ENCODE peak calls at places on chromosomes 16 and 17, in four cellular contexts. D is fibroblast of mammary gland, G is Calu3, W is body of pancreas. O is an unnamed sample.

GRCh38 chr16:50814043-50814442 is 72.2 kb downstream of the CYLD start:
- DNase-seq in D (no peak), G (no peak), W (no peak), O (no peak)

GRCh38 chr17:20735796-20736195 is 156.3 kb downstream of the CDRT15L2 start:
- DNase-seq in D (no peak), G (no peak), W (no peak), O (no peak)

GRCh38 chr17:50935201-50936124 is 69.3 kb upstream of the TOB1 start:
- DNase-seq in D (no peak), G (peak), W (peak), O (no peak)

GRCh38 chr16:68417711-68418301 is 30.5 kb downstream of the SMPD3 start:
- DNase-seq in D (no peak), G (peak), W (peak), O (peak)

GRCh38 chr17:79797492-79798295 is 817 bp upstream of the CBX8 start:
- DNase-seq in D (no peak), G (no peak), W (no peak), O (peak)

GRCh38 chr17:12070561-12070960 is 49.9 kb downstream of the MAP2K4 start:
- DNase-seq in D (peak), G (no peak), W (no peak), O (no peak)

GRCh38 chr16:29862383-29862883 is 593 bp downstream of the CDIPT start:
- DNase-seq in D (no peak), G (peak), W (no peak), O (no peak)

GRCh38 chr16:80580109-80580832 is 39.5 kb downstream of the DYNLRB2 start:
- DNase-seq in D (peak), G (no peak), W (no peak), O (peak)

GRCh38 chr17:2975469-2975958 is 87.9 kb downstream of the OR1D5 start:
- DNase-seq in D (peak), G (peak), W (no peak), O (no peak)

GRCh38 chr17:17679748-17680147 is 1.5 kb upstream of the RAI1 start:
- DNase-seq in D (no peak), G (no peak), W (no peak), O (no peak)

GRCh38 chr16:53465606-53466290 is 31.5 kb downstream of the RBL2 start:
- DNase-seq in D (peak), G (peak), W (peak), O (no peak)

GRCh38 chr17:82120148-82120547 is 22.1 kb upstream of the FASN start:
- DNase-seq in D (peak), G (no peak), W (no peak), O (no peak)

GRCh38 chr17:49457564-49458535 is 37.2 kb upstream of the NGFR start:
- DNase-seq in D (no peak), G (no peak), W (no peak), O (no peak)

GRCh38 chr16:54397838-54398237 is 111.3 kb upstream of the IRX3 start:
- DNase-seq in D (no peak), G (no peak), W (no peak), O (no peak)

GRCh38 chr17:17416007-17416399 is 60.8 kb upstream of the MED9 start:
- DNase-seq in D (peak), G (peak), W (no peak), O (peak)

GRCh38 chr16:7967986-7968509 is 622.3 kb downstream of the TMEM114 start:
- DNase-seq in D (no peak), G (no peak), W (no peak), O (no peak)

GRCh38 chr16:67040906-67041305 is 12.0 kb downstream of the CBFB start:
- DNase-seq in D (peak), G (no peak), W (no peak), O (no peak)

GRCh38 chr16:82063456-82064082 is 28.5 kb downstream of the HSD17B2 start:
- DNase-seq in D (no peak), G (no peak), W (no peak), O (no peak)

GRCh38 chr17:53979991-53980390 is 157.3 kb downstream of the KIF2B start:
- DNase-seq in D (no peak), G (no peak), W (no peak), O (no peak)

GRCh38 chr16:79798416-79799053 is 198.0 kb upstream of the MAF start:
- DNase-seq in D (no peak), G (no peak), W (no peak), O (no peak)

GRCh38 chr17:16283705-16284104 is 66.7 kb downstream of the PIGL start:
- DNase-seq in D (peak), G (no peak), W (no peak), O (no peak)

GRCh38 chr16:30992931-30993816 is 8.2 kb downstream of the HSD3B7 start:
- DNase-seq in D (no peak), G (no peak), W (no peak), O (no peak)

GRCh38 chr17:43671075-43671692 is 9.5 kb upstream of the MEOX1 start:
- DNase-seq in D (peak), G (no peak), W (no peak), O (no peak)

GRCh38 chr17:6786618-6787017 is 10.6 kb downstream of the FBXO39 start:
- DNase-seq in D (peak), G (no peak), W (no peak), O (no peak)

GRCh38 chr17:4249452-4250029 is 14.2 kb downstream of the ANKFY1 start:
- DNase-seq in D (peak), G (peak), W (no peak), O (peak)

GRCh38 chr17:29838961-29839360 is 91.1 kb downstream of the SSH2 start:
- DNase-seq in D (no peak), G (peak), W (no peak), O (no peak)

GRCh38 chr16:87017388-87018012 is 299.7 kb downstream of the C16orf95 start:
- DNase-seq in D (peak), G (peak), W (no peak), O (no peak)

GRCh38 chr17:1188812-1189211 is 9.0 kb upstream of the ABR start:
- DNase-seq in D (peak), G (no peak), W (peak), O (no peak)

GRCh38 chr17:78120971-78121800 is 7.4 kb downstream of the TMC6 start:
- DNase-seq in D (no peak), G (no peak), W (no peak), O (no peak)

GRCh38 chr17:48258317-48258716 is 150.8 kb downstream of the SNX11 start:
- DNase-seq in D (no peak), G (no peak), W (no peak), O (no peak)

GRCh38 chr17:48259710-48260291 is 152.2 kb downstream of the SNX11 start:
- DNase-seq in D (peak), G (peak), W (peak), O (no peak)

GRCh38 chr17:48261297-48261880 is 153.8 kb downstream of the SNX11 start:
- DNase-seq in D (peak), G (peak), W (no peak), O (no peak)

DNA sequence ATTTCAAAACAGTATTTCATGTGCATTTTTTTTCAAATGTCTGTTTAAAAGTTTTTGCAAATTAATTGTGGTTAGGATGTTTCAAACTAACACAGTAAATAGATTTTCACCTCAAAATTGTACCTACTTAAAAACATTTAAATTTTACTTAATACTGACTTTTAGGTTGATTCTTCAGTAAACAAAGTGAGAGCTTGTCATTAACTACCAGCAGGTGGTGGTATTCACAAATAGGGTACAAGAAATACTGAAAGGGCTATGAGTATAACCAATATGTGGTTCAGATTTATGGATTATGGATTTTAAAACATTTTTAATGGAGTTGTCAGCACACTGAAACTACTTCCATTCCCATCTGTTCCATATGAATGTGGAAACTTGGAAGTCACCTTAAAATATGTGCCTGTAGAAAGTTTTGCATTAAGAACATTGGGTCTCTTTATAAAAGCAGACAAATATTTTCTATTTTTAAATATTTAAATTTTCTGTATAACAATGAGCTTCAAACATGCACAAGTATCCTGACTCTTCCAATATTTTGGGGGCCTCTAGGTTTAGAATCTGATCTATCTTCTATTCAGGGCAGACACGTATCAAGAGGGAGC is 155.5 kb downstream of the SNX11 start:
- DNase-seq in D (peak), G (no peak), W (no peak), O (peak)
- TF ChIP-seq CTCF in D (peak), G (peak), W (peak), O (peak)

DNA sequence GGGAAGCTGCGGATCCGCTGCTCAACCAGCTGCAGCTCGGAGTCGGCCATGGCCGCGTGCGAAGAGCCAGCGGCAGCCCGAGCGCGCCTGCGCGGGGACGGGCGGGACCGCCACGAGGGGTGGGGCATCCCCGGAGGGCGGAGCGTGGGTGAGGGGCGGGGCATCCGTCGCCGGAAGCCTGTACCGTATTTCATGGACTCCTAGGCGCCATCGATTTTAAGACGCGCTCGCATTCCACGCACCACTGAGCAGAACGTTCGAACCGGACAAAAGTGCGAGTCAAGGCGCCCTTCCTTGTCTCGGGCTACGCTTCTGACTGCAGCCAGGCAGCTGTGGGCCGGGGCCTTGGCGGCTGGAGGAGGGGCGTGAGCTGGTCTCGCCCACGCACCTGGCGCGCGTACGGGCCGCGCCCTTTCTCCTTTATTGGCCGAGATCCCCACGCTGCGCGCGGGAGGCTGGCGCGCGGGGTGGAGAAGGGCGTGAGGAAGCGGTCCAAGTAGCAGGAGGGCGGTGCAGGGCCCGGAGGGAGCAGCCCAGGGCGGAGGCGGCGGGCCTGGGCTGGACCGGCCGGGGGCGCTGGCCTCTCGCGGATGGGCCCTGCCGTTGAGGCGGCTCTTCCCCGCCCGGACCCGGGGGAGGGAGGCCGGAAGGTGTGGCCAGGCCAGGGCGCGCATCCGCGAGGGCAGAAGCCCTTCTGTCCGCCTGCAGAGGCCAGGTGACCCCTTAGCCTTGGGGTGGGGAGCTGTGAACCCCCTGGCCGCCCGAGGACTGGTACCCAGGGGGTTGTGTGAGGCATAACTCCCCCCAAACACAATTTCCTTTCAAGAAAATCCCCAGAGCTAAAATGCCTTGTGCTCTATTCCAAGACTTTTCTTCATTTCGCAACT is at the start of gene APRT:
- DNase-seq in D (peak), G (peak), W (peak), O (peak)
- TF ChIP-seq CTCF in D (no peak), G (no peak), W (no peak), O (peak)

GRCh38 chr16:1929105-1929504 is 10.9 kb upstream of the HS3ST6 start:
- DNase-seq in D (peak), G (no peak), W (no peak), O (no peak)

GRCh38 chr16:1933097-1933661 is 9.8 kb downstream of the MSRB1 start:
- DNase-seq in D (no peak), G (no peak), W (no peak), O (no peak)

GRCh38 chr16:1930338-1930720 is 12.1 kb upstream of the HS3ST6 start:
- DNase-seq in D (no peak), G (no peak), W (no peak), O (no peak)

GRCh38 chr16:1929578-1930337 is 11.5 kb upstream of the HS3ST6 start:
- DNase-seq in D (peak), G (peak), W (peak), O (peak)

GRCh38 chr16:1932050-1933028 is 10.7 kb downstream of the MSRB1 start:
- DNase-seq in D (no peak), G (peak), W (peak), O (no peak)
- TF ChIP-seq CTCF in D (no peak), G (no peak), W (peak), O (no peak)

GRCh38 chr16:22183901-22184614 is 21.8 kb downstream of the SDR42E2 start:
- DNase-seq in D (no peak), G (no peak), W (no peak), O (peak)
- TF ChIP-seq CTCF in D (peak), G (no peak), W (no peak), O (peak)

GRCh38 chr17:58338454-58338841 is 9.9 kb upstream of the TSPOAP1 start:
- DNase-seq in D (no peak), G (no peak), W (no peak), O (no peak)
- TF ChIP-seq CTCF in D (no peak), G (no peak), W (no peak), O (peak)

DNA sequence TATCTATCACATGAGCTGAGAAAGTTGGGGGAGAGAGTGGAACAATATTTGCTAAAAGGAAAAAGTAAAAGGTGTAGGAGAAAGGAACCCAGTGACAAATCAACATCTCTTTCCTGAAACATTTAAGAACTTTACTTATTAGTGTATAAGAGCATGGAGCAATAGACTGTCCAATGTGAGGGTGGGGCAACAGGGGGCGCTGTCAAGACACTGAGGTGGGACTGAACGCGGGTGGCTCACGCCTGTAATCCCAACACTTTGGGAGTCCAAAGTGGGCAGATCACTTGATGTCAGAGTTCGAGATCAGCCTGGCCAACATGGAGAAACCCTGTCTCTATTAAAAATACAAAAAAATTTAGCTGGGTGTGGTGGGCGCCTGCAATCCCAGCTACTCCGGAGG is 21.2 kb downstream of the PCTP start:
- DNase-seq in D (no peak), G (peak), W (no peak), O (no peak)
- TF ChIP-seq CTCF in D (no peak), G (no peak), W (no peak), O (peak)

DNA sequence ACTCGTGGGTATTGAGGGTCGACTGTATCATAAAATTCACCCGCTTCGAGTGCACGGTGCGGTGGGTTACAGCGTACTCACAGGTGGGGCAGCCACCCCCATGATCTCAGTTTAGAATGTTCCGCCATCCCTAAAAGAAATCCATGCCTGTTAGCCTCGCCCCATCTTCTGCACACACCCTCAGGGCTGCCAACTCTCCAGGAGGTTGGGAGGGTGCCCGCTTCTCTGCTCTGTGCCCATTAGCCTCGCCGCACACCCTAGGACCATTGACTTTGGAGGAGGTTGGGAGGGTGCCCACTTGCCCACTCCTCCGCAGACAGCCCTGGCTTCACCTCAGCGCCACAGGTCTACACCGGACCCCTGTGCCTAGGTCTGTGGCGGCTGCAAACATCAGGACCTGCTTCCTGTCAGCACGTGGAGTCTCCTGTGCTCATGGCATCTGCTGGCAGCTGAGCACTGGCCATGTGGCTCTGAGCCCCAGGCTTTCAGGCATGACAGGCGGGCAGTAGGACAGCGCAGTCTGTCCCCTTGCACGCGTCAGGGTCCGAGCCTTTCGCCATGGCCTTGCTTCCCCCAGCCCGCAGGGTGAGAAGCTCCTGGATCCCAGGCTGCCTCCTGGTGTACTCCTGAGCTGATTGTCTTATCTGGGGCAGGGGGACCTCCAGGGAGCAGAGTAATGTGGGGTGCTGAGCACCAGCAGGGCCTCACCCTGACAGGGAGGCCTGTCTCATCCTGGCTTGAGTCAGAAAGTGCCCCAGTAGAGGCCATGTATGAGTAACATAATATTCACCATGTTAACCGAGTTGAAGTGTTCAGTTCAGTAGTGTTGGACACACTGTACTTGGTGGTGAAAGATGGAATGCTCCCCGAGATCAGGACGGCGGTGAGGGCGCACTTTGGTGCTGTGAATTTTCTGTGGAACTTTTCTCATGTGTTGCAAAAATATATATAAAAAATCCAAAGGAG is 21.9 kb downstream of the NME3 start:
- DNase-seq in D (peak), G (no peak), W (no peak), O (no peak)
- TF ChIP-seq CTCF in D (no peak), G (no peak), W (no peak), O (no peak)